ENCODE peak calls at places on chromosomes 2 and 18, in four cellular contexts. M is brain microvascular endothelial cell, O is GM12865, U is fibroblast of the aortic adventitia. D is an unnamed sample.

GRCh38 chr2:134836986-134837385 is 1.4 kb upstream of the ACMSD start:
- DNase-seq in U (peak), M (peak), O (no peak), D (peak)

GRCh38 chr2:150274108-150274507 is 213.4 kb downstream of the RND3 start:
- DNase-seq in O (no peak), U (no peak), M (peak), D (no peak)

GRCh38 chr2:128362186-128362888 is 43.7 kb upstream of the HS6ST1 start:
- DNase-seq in O (no peak), U (no peak), M (no peak), D (no peak)

GRCh38 chr2:37189452-37190153 is 1.1 kb upstream of the SULT6B1 start:
- DNase-seq in U (peak), O (no peak), M (peak), D (peak)

GRCh38 chr2:225122582-225123486 is 80.6 kb upstream of the DOCK10 start:
- DNase-seq in O (peak), M (peak), U (peak), D (no peak)

GRCh38 chr18:32271649-32272324 is 81.9 kb downstream of the MEP1B start:
- DNase-seq in U (peak), O (peak), M (no peak), D (peak)

GRCh38 chr2:168740360-168740759 is 62.1 kb upstream of the NOSTRIN start:
- DNase-seq in U (no peak), M (no peak), O (no peak), D (no peak)

GRCh38 chr2:46794693-46795317 is 120.8 kb downstream of the MCFD2 start:
- DNase-seq in O (no peak), M (no peak), U (no peak), D (no peak)

GRCh38 chr2:218344090-218344754 is 12.4 kb upstream of the CATIP start:
- DNase-seq in M (peak), O (no peak), U (no peak), D (no peak)

GRCh38 chr2:240813231-240813921 is 6.6 kb downstream of the KIF1A start:
- DNase-seq in U (no peak), O (no peak), M (no peak), D (no peak)

GRCh38 chr18:54357660-54358494 is at the start of the genes C18orf54 and STARD6:
- DNase-seq in U (peak), O (peak), M (peak), D (peak)

GRCh38 chr2:233131991-233132390 is 71.8 kb downstream of the INPP5D start:
- DNase-seq in O (no peak), U (peak), M (no peak), D (no peak)

GRCh38 chr18:12907258-12907925 is 23.4 kb upstream of the PTPN2 start:
- DNase-seq in M (peak), O (no peak), U (peak), D (no peak)

GRCh38 chr18:10114727-10115463 is 201.1 kb downstream of the VAPA start:
- DNase-seq in O (no peak), U (no peak), M (no peak), D (no peak)

GRCh38 chr2:29249666-29250253 is 134.5 kb downstream of the CLIP4 start:
- DNase-seq in M (no peak), O (no peak), U (no peak), D (no peak)

GRCh38 chr2:41869542-41870256 is 178.1 kb upstream of the PKDCC start:
- DNase-seq in M (peak), U (peak), O (peak), D (no peak)

GRCh38 chr2:120845281-120845680 is 109.6 kb downstream of the GLI2 start:
- DNase-seq in O (no peak), M (no peak), U (peak), D (no peak)

GRCh38 chr2:102098756-102099155 is 43.8 kb upstream of the IL1R1 start:
- DNase-seq in O (no peak), U (no peak), M (no peak), D (no peak)

GRCh38 chr2:220931491-220931890 is 640.6 kb downstream of the EPHA4 start:
- DNase-seq in O (no peak), U (no peak), M (no peak), D (no peak)

GRCh38 chr2:25286025-25286400 is 55.7 kb downstream of the DNMT3A start:
- DNase-seq in M (peak), O (peak), U (no peak), D (no peak)

GRCh38 chr2:235575904-235576303 is 82.1 kb downstream of the AGAP1 start:
- DNase-seq in M (no peak), U (no peak), O (no peak), D (no peak)

GRCh38 chr2:235579128-235579527 is 85.3 kb downstream of the AGAP1 start:
- DNase-seq in M (no peak), U (no peak), O (no peak), D (no peak)

GRCh38 chr2:235575431-235575830 is 81.6 kb downstream of the AGAP1 start:
- DNase-seq in M (no peak), U (no peak), O (no peak), D (no peak)

GRCh38 chr2:235577404-235578330 is 83.8 kb downstream of the AGAP1 start:
- DNase-seq in O (no peak), U (no peak), M (peak), D (peak)

DNA sequence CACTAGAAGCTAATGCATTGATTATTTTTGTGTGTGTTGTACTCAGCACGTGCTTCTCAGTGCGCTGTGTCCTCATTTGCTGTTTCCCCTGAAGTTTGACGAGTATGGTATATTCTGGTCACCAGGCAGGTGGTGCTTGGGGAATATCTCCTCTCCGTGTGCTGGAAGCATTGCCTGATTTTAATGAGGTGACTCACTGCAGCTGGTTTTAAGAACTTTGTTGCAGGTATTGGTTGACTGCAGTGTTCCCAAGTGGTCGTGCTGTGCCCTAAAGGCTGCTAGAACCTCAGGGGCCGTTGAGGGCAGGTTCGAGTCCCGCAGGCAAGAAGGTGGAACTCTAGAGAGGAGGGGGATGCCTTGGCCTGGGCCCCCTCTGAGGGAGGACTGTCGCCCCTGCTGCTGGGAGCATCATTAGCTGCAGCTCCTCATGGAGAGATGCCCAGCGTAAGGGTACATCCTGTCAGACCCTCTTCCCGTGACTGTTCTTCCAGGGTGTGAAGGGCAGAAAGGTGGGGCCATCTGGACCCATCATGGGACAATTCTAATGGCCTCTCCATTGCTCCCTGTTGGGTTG is 82.6 kb downstream of the AGAP1 start:
- DNase-seq in U (no peak), M (no peak), O (no peak), D (no peak)
- H3K4me3 ChIP-seq in U (no peak), M (no peak), O (no peak), D (no peak)

GRCh38 chr2:227748079-227748478 is 2.4 kb downstream of the SCYGR8 start:
- DNase-seq in U (no peak), O (peak), M (no peak), D (no peak)
- TF ChIP-seq CTCF in U (no peak), O (peak), M (peak), D (peak)

GRCh38 chr2:55160422-55160821 is 71.7 kb downstream of the CLHC1 start:
- DNase-seq in O (no peak), M (no peak), U (no peak), D (no peak)

GRCh38 chr2:55157474-55157884 is 74.6 kb downstream of the CLHC1 start:
- DNase-seq in M (no peak), O (peak), U (peak), D (no peak)

GRCh38 chr2:55159752-55160151 is 72.3 kb downstream of the CLHC1 start:
- DNase-seq in O (no peak), U (no peak), M (no peak), D (no peak)

GRCh38 chr2:55158111-55158814 is 73.8 kb downstream of the CLHC1 start:
- DNase-seq in O (peak), U (no peak), M (no peak), D (no peak)

DNA sequence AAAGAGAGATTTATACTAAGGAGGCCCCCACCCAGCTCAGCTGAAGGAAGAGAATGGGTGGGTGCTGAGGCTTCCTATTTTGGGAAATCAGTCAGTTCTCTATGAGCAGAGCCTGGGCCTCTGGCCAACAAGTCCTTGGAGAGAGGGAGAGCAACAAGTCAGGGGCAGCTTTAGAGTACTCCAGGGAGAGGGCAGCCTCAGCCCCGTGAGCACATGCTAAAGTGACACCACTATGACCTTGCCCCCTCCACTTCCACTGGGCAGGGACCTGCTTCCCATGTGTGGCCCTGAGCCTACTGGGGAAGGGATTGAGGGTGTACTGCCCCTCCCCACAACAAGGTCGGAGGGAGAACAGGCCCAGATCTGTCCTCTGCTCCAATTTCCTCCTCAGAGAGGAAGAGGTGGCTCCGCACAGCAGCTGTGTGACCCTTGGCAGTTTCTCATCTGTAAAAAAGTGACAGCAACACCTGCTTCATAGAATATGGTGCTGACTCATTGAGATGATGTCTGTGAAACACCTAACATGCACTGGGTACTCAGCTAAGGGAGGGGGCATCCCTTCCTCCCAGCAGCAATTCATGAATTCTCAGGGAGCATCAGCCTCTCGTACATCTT is 72.9 kb downstream of the CLHC1 start:
- DNase-seq in M (no peak), O (peak), U (peak), D (no peak)
- H3K4me3 ChIP-seq in M (no peak), O (no peak), U (no peak), D (no peak)

GRCh38 chr2:64522843-64523428 is 1.2 kb upstream of the AFTPH start:
- DNase-seq in O (peak), U (peak), M (peak), D (peak)

GRCh38 chr2:64523667-64524603 is at the start of gene AFTPH:
- DNase-seq in O (peak), M (peak), U (peak), D (peak)

GRCh38 chr2:64525323-64525625 is 1.1 kb downstream of the AFTPH start:
- DNase-seq in M (peak), O (peak), U (peak), D (no peak)

GRCh38 chr2:64526034-64526433 is 1.9 kb downstream of the AFTPH start:
- DNase-seq in O (no peak), M (no peak), U (no peak), D (no peak)

GRCh38 chr2:64524604-64525322 is 635 bp downstream of the AFTPH start:
- DNase-seq in M (no peak), U (peak), O (peak), D (no peak)
- TF ChIP-seq CTCF in M (no peak), U (no peak), O (no peak), D (no peak)

DNA sequence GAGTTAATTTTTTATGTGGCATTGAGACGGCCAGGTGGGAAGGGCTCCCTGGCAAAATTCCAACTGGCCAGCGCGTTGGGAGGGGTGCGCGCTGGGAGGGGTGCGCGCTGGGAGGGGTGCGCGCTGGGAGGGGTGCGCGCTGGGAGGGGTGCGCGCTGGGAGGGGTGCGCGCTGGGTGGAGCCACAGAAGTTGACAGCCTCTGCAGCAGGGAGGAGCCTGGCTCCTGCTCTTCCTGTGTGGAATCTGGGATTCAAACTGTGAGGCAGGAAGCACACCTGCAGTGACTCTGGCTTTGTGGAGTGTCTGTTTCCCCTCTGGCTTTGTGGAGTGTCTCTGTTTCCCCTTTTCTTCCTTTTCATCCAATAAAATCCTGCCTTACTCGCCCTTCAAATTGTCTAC is 147.9 kb upstream of the CBLN2 start:
- DNase-seq in O (no peak), M (no peak), U (no peak), D (no peak)
- H3K4me3 ChIP-seq in O (no peak), M (no peak), U (no peak), D (peak)

GRCh38 chr2:1789610-1790009 is 45.3 kb upstream of the PXDN start:
- DNase-seq in U (no peak), O (no peak), M (no peak), D (no peak)
- TF ChIP-seq CTCF in U (no peak), O (no peak), M (peak), D (no peak)

GRCh38 chr2:19363474-19363778 is 5.0 kb upstream of the OSR1 start:
- DNase-seq in M (no peak), O (no peak), U (peak), D (no peak)
- H3K4me3 ChIP-seq in M (peak), O (no peak), U (peak), D (peak)